ENCODE peak calls at places on chromosomes 6 and 20, in ten cellular contexts. One of them, this sample, is unnamed.

GRCh38 chr6:68559716-68560115 is 75.4 kb upstream of the ADGRB3 start:
- DNase-seq in Caki2: peak; percentile 10
- DNase-seq in central memory CD4-positive, alpha-beta T cell: no peak
- DNase-seq in GOT3: no peak
- DNase-seq in NCI-H1436: peak; percentile 34
- DNase-seq in NCI-H1694: peak; percentile 54
- DNase-seq in T-helper 1 cell: no peak
- DNase-seq in RPMI7951: peak; percentile 1
- DNase-seq in activated CD4-positive, alpha-beta T cell treated with anti-CD3 and anti-CD28 coated beads, Interleukin-2, amount 10 ng/mL, durations not matched to agents 7 days and 5 days: no peak
- DNase-seq in naive thymus-derived CD4-positive, alpha-beta T cell: no peak
- DNase-seq in this sample: no peak

GRCh38 chr6:129704708-129705107 is 5.3 kb downstream of the ARHGAP18 start:
- DNase-seq in Caki2: no peak
- DNase-seq in central memory CD4-positive, alpha-beta T cell: no peak
- DNase-seq in GOT3: no peak
- DNase-seq in NCI-H1436: no peak
- DNase-seq in NCI-H1694: no peak
- DNase-seq in T-helper 1 cell: no peak
- DNase-seq in RPMI7951: no peak
- DNase-seq in activated CD4-positive, alpha-beta T cell treated with anti-CD3 and anti-CD28 coated beads, Interleukin-2, amount 10 ng/mL, durations not matched to agents 7 days and 5 days: no peak
- DNase-seq in naive thymus-derived CD4-positive, alpha-beta T cell: no peak
- DNase-seq in this sample: no peak

GRCh38 chr20:48795732-48796131 is 32.1 kb downstream of the PREX1 start:
- DNase-seq in Caki2: no peak
- DNase-seq in central memory CD4-positive, alpha-beta T cell: no peak
- DNase-seq in GOT3: no peak
- DNase-seq in NCI-H1436: no peak
- DNase-seq in NCI-H1694: no peak
- DNase-seq in T-helper 1 cell: no peak
- DNase-seq in RPMI7951: no peak
- DNase-seq in activated CD4-positive, alpha-beta T cell treated with anti-CD3 and anti-CD28 coated beads, Interleukin-2, amount 10 ng/mL, durations not matched to agents 7 days and 5 days: no peak
- DNase-seq in naive thymus-derived CD4-positive, alpha-beta T cell: no peak
- DNase-seq in this sample: no peak

GRCh38 chr20:64237316-64237715 is 18.2 kb upstream of the PCMTD2 start:
- DNase-seq in Caki2: no peak
- DNase-seq in central memory CD4-positive, alpha-beta T cell: no peak
- DNase-seq in GOT3: no peak
- DNase-seq in NCI-H1436: no peak
- DNase-seq in NCI-H1694: no peak
- DNase-seq in T-helper 1 cell: no peak
- DNase-seq in RPMI7951: no peak
- DNase-seq in activated CD4-positive, alpha-beta T cell treated with anti-CD3 and anti-CD28 coated beads, Interleukin-2, amount 10 ng/mL, durations not matched to agents 7 days and 5 days: no peak
- DNase-seq in naive thymus-derived CD4-positive, alpha-beta T cell: no peak
- DNase-seq in this sample: no peak

GRCh38 chr6:106910999-106911949 is 63.3 kb downstream of the CD24 start:
- DNase-seq in Caki2: no peak
- DNase-seq in central memory CD4-positive, alpha-beta T cell: no peak
- DNase-seq in GOT3: no peak
- DNase-seq in NCI-H1436: no peak
- DNase-seq in NCI-H1694: peak; percentile 32
- DNase-seq in T-helper 1 cell: no peak
- DNase-seq in RPMI7951: no peak
- DNase-seq in activated CD4-positive, alpha-beta T cell treated with anti-CD3 and anti-CD28 coated beads, Interleukin-2, amount 10 ng/mL, durations not matched to agents 7 days and 5 days: no peak
- DNase-seq in naive thymus-derived CD4-positive, alpha-beta T cell: no peak
- DNase-seq in this sample: no peak

GRCh38 chr6:20660534-20660933 is 126.3 kb downstream of the CDKAL1 start:
- DNase-seq in Caki2: no peak
- DNase-seq in central memory CD4-positive, alpha-beta T cell: no peak
- DNase-seq in GOT3: no peak
- DNase-seq in NCI-H1436: no peak
- DNase-seq in NCI-H1694: no peak
- DNase-seq in T-helper 1 cell: no peak
- DNase-seq in RPMI7951: no peak
- DNase-seq in activated CD4-positive, alpha-beta T cell treated with anti-CD3 and anti-CD28 coated beads, Interleukin-2, amount 10 ng/mL, durations not matched to agents 7 days and 5 days: no peak
- DNase-seq in naive thymus-derived CD4-positive, alpha-beta T cell: no peak
- DNase-seq in this sample: no peak

GRCh38 chr6:47000842-47001241 is 41.3 kb downstream of the ADGRF1 start:
- DNase-seq in Caki2: no peak
- DNase-seq in central memory CD4-positive, alpha-beta T cell: no peak
- DNase-seq in GOT3: no peak
- DNase-seq in NCI-H1436: no peak
- DNase-seq in NCI-H1694: no peak
- DNase-seq in T-helper 1 cell: no peak
- DNase-seq in RPMI7951: no peak
- DNase-seq in activated CD4-positive, alpha-beta T cell treated with anti-CD3 and anti-CD28 coated beads, Interleukin-2, amount 10 ng/mL, durations not matched to agents 7 days and 5 days: no peak
- DNase-seq in naive thymus-derived CD4-positive, alpha-beta T cell: no peak
- DNase-seq in this sample: no peak

GRCh38 chr6:29917843-29918242 is 24.5 kb upstream of the HLA-A start:
- DNase-seq in Caki2: no peak
- DNase-seq in central memory CD4-positive, alpha-beta T cell: no peak
- DNase-seq in GOT3: no peak
- DNase-seq in NCI-H1436: no peak
- DNase-seq in NCI-H1694: no peak
- DNase-seq in T-helper 1 cell: no peak
- DNase-seq in RPMI7951: peak; percentile 7
- DNase-seq in activated CD4-positive, alpha-beta T cell treated with anti-CD3 and anti-CD28 coated beads, Interleukin-2, amount 10 ng/mL, durations not matched to agents 7 days and 5 days: no peak
- DNase-seq in naive thymus-derived CD4-positive, alpha-beta T cell: no peak
- DNase-seq in this sample: no peak

GRCh38 chr6:2764610-2765165 is 505 bp upstream of the WRNIP1 start:
- DNase-seq in Caki2: peak; percentile 70
- DNase-seq in central memory CD4-positive, alpha-beta T cell: peak; percentile 73
- DNase-seq in GOT3: no peak
- DNase-seq in NCI-H1436: peak; percentile 78
- DNase-seq in NCI-H1694: peak; percentile 59
- DNase-seq in T-helper 1 cell: peak; percentile 61
- DNase-seq in RPMI7951: peak; percentile 81
- DNase-seq in activated CD4-positive, alpha-beta T cell treated with anti-CD3 and anti-CD28 coated beads, Interleukin-2, amount 10 ng/mL, durations not matched to agents 7 days and 5 days: peak; percentile 77
- DNase-seq in naive thymus-derived CD4-positive, alpha-beta T cell: peak; percentile 44
- DNase-seq in this sample: peak; percentile 79

GRCh38 chr6:35764238-35764896 is 12.0 kb upstream of the CLPSL2 start:
- DNase-seq in Caki2: no peak
- DNase-seq in central memory CD4-positive, alpha-beta T cell: no peak
- DNase-seq in GOT3: no peak
- DNase-seq in NCI-H1436: peak; percentile 15
- DNase-seq in NCI-H1694: no peak
- DNase-seq in T-helper 1 cell: no peak
- DNase-seq in RPMI7951: no peak
- DNase-seq in activated CD4-positive, alpha-beta T cell treated with anti-CD3 and anti-CD28 coated beads, Interleukin-2, amount 10 ng/mL, durations not matched to agents 7 days and 5 days: no peak
- DNase-seq in naive thymus-derived CD4-positive, alpha-beta T cell: no peak
- DNase-seq in this sample: no peak

GRCh38 chr6:143159001-143159400 is 98.3 kb downstream of the AIG1 start:
- DNase-seq in Caki2: no peak
- DNase-seq in central memory CD4-positive, alpha-beta T cell: no peak
- DNase-seq in GOT3: no peak
- DNase-seq in NCI-H1436: no peak
- DNase-seq in NCI-H1694: no peak
- DNase-seq in T-helper 1 cell: no peak
- DNase-seq in RPMI7951: no peak
- DNase-seq in activated CD4-positive, alpha-beta T cell treated with anti-CD3 and anti-CD28 coated beads, Interleukin-2, amount 10 ng/mL, durations not matched to agents 7 days and 5 days: no peak
- DNase-seq in naive thymus-derived CD4-positive, alpha-beta T cell: no peak
- DNase-seq in this sample: no peak

GRCh38 chr20:58071500-58071804 is 157.0 kb downstream of the ANKRD60 start:
- DNase-seq in Caki2: no peak
- DNase-seq in central memory CD4-positive, alpha-beta T cell: no peak
- DNase-seq in GOT3: no peak
- DNase-seq in NCI-H1436: no peak
- DNase-seq in NCI-H1694: no peak
- DNase-seq in T-helper 1 cell: no peak
- DNase-seq in RPMI7951: no peak
- DNase-seq in activated CD4-positive, alpha-beta T cell treated with anti-CD3 and anti-CD28 coated beads, Interleukin-2, amount 10 ng/mL, durations not matched to agents 7 days and 5 days: no peak
- DNase-seq in naive thymus-derived CD4-positive, alpha-beta T cell: no peak
- DNase-seq in this sample: no peak

GRCh38 chr20:61361501-61361900 is 109.4 kb downstream of the CDH4 start:
- DNase-seq in Caki2: no peak
- DNase-seq in central memory CD4-positive, alpha-beta T cell: no peak
- DNase-seq in GOT3: no peak
- DNase-seq in NCI-H1436: no peak
- DNase-seq in NCI-H1694: no peak
- DNase-seq in T-helper 1 cell: no peak
- DNase-seq in RPMI7951: no peak
- DNase-seq in activated CD4-positive, alpha-beta T cell treated with anti-CD3 and anti-CD28 coated beads, Interleukin-2, amount 10 ng/mL, durations not matched to agents 7 days and 5 days: no peak
- DNase-seq in naive thymus-derived CD4-positive, alpha-beta T cell: no peak
- DNase-seq in this sample: no peak

GRCh38 chr6:10414766-10415592 is at the start of gene TFAP2A:
- DNase-seq in Caki2: peak; percentile 82
- DNase-seq in central memory CD4-positive, alpha-beta T cell: no peak
- DNase-seq in GOT3: no peak
- DNase-seq in NCI-H1436: no peak
- DNase-seq in NCI-H1694: no peak
- DNase-seq in T-helper 1 cell: no peak
- DNase-seq in RPMI7951: peak; percentile 88
- DNase-seq in activated CD4-positive, alpha-beta T cell treated with anti-CD3 and anti-CD28 coated beads, Interleukin-2, amount 10 ng/mL, durations not matched to agents 7 days and 5 days: no peak
- DNase-seq in naive thymus-derived CD4-positive, alpha-beta T cell: no peak
- DNase-seq in this sample: peak; percentile 79

GRCh38 chr6:39950125-39950720 is 16.0 kb upstream of the MOCS1 start:
- DNase-seq in Caki2: no peak
- DNase-seq in central memory CD4-positive, alpha-beta T cell: no peak
- DNase-seq in GOT3: no peak
- DNase-seq in NCI-H1436: no peak
- DNase-seq in NCI-H1694: no peak
- DNase-seq in T-helper 1 cell: no peak
- DNase-seq in RPMI7951: no peak
- DNase-seq in activated CD4-positive, alpha-beta T cell treated with anti-CD3 and anti-CD28 coated beads, Interleukin-2, amount 10 ng/mL, durations not matched to agents 7 days and 5 days: no peak
- DNase-seq in naive thymus-derived CD4-positive, alpha-beta T cell: no peak
- DNase-seq in this sample: no peak

GRCh38 chr6:88574666-88575065 is 388.8 kb downstream of the RNGTT start:
- DNase-seq in Caki2: no peak
- DNase-seq in central memory CD4-positive, alpha-beta T cell: no peak
- DNase-seq in GOT3: no peak
- DNase-seq in NCI-H1436: no peak
- DNase-seq in NCI-H1694: no peak
- DNase-seq in T-helper 1 cell: no peak
- DNase-seq in RPMI7951: no peak
- DNase-seq in activated CD4-positive, alpha-beta T cell treated with anti-CD3 and anti-CD28 coated beads, Interleukin-2, amount 10 ng/mL, durations not matched to agents 7 days and 5 days: no peak
- DNase-seq in naive thymus-derived CD4-positive, alpha-beta T cell: no peak
- DNase-seq in this sample: no peak

GRCh38 chr6:90086517-90086916 is 192.2 kb downstream of the GJA10 start:
- DNase-seq in Caki2: peak; percentile 14
- DNase-seq in central memory CD4-positive, alpha-beta T cell: no peak
- DNase-seq in GOT3: no peak
- DNase-seq in NCI-H1436: no peak
- DNase-seq in NCI-H1694: no peak
- DNase-seq in T-helper 1 cell: no peak
- DNase-seq in RPMI7951: peak; percentile 39
- DNase-seq in activated CD4-positive, alpha-beta T cell treated with anti-CD3 and anti-CD28 coated beads, Interleukin-2, amount 10 ng/mL, durations not matched to agents 7 days and 5 days: no peak
- DNase-seq in naive thymus-derived CD4-positive, alpha-beta T cell: no peak
- DNase-seq in this sample: no peak

GRCh38 chr6:39079197-39079596 is 30.6 kb downstream of the GLP1R start:
- DNase-seq in Caki2: no peak
- DNase-seq in central memory CD4-positive, alpha-beta T cell: no peak
- DNase-seq in GOT3: no peak
- DNase-seq in NCI-H1436: no peak
- DNase-seq in NCI-H1694: no peak
- DNase-seq in T-helper 1 cell: no peak
- DNase-seq in RPMI7951: no peak
- DNase-seq in activated CD4-positive, alpha-beta T cell treated with anti-CD3 and anti-CD28 coated beads, Interleukin-2, amount 10 ng/mL, durations not matched to agents 7 days and 5 days: no peak
- DNase-seq in naive thymus-derived CD4-positive, alpha-beta T cell: no peak
- DNase-seq in this sample: no peak

GRCh38 chr20:19074828-19075516 is 137.5 kb upstream of the SLC24A3 start:
- DNase-seq in Caki2: no peak
- DNase-seq in central memory CD4-positive, alpha-beta T cell: no peak
- DNase-seq in GOT3: no peak
- DNase-seq in NCI-H1436: no peak
- DNase-seq in NCI-H1694: no peak
- DNase-seq in T-helper 1 cell: no peak
- DNase-seq in RPMI7951: peak; percentile 32
- DNase-seq in activated CD4-positive, alpha-beta T cell treated with anti-CD3 and anti-CD28 coated beads, Interleukin-2, amount 10 ng/mL, durations not matched to agents 7 days and 5 days: peak; percentile 11
- DNase-seq in naive thymus-derived CD4-positive, alpha-beta T cell: no peak
- DNase-seq in this sample: no peak

This sample was measured in SW 1271.